ENCODE peak calls at places on chromosomes 2 and 18, in eight cellular contexts. O is amniotic stem cell, M is ureter, U is AG04450, R is ELF-1, C is NCI-H1436 treated with DMSO at 0.1 percent for 48 hours, Z is fibroblast of the aortic adventitia, N is GM10248. F is an unnamed sample.

GRCh38 chr18:39942702-39943101 is 2012.3 kb upstream of the PIK3C3 start:
- DNase-seq in U (no peak), R (no peak), Z (no peak), N (no peak), C (no peak), M (no peak), O (no peak), F (no peak)

GRCh38 chr2:224008702-224009261 is 30.3 kb downstream of the SERPINE2 start:
- DNase-seq in R (peak), C (no peak), O (no peak), M (no peak), Z (peak), U (no peak), N (no peak), F (no peak)

GRCh38 chr2:237262838-237263771 is 150.9 kb downstream of the COL6A3 start:
- DNase-seq in Z (peak), C (no peak), N (no peak), O (no peak), U (no peak), R (no peak), M (no peak), F (no peak)

GRCh38 chr2:97995026-97995733 is 568 bp downstream of the TMEM131 start:
- DNase-seq in U (no peak), N (peak), O (no peak), Z (peak), M (peak), R (peak), C (no peak), F (peak)

GRCh38 chr2:46849741-46850474 is 65.7 kb downstream of the MCFD2 start:
- DNase-seq in U (peak), R (no peak), O (no peak), N (no peak), Z (peak), M (peak), C (no peak), F (peak)

GRCh38 chr2:222451270-222451674 is 26.9 kb downstream of the SGPP2 start:
- DNase-seq in U (no peak), C (no peak), R (no peak), M (no peak), N (peak), Z (no peak), O (no peak), F (no peak)

GRCh38 chr2:219645631-219646527 is 18.4 kb downstream of the SLC4A3 start:
- DNase-seq in O (no peak), N (no peak), R (peak), U (peak), C (no peak), M (peak), Z (peak), F (no peak)

GRCh38 chr2:16885027-16885426 is 219.4 kb upstream of the CYRIA start:
- DNase-seq in Z (no peak), M (no peak), C (no peak), O (no peak), N (no peak), U (no peak), R (no peak), F (no peak)

GRCh38 chr2:130382313-130382917 is 26.6 kb downstream of the PTPN18 start:
- DNase-seq in N (no peak), Z (no peak), U (no peak), O (no peak), C (no peak), M (no peak), R (no peak), F (no peak)

GRCh38 chr2:45199973-45200372 is 190.7 kb upstream of the SIX2 start:
- DNase-seq in C (no peak), O (peak), U (no peak), R (no peak), N (no peak), Z (peak), M (no peak), F (no peak)

GRCh38 chr2:223051580-223052375 is at the start of gene KCNE4:
- DNase-seq in N (no peak), O (no peak), R (peak), U (no peak), M (peak), C (no peak), Z (peak), F (peak)

GRCh38 chr18:9992300-9992987 is 78.6 kb downstream of the VAPA start:
- DNase-seq in U (no peak), R (no peak), O (no peak), M (no peak), C (no peak), Z (no peak), N (no peak), F (no peak)

GRCh38 chr2:50401772-50402653 is 629.9 kb downstream of the NRXN1 start:
- DNase-seq in C (no peak), O (peak), R (peak), Z (peak), M (peak), U (peak), N (peak), F (peak)

GRCh38 chr2:150141241-150142001 is 346.0 kb downstream of the RND3 start:
- DNase-seq in M (no peak), U (no peak), C (peak), Z (no peak), R (no peak), O (no peak), N (no peak), F (no peak)

F was measured in thyroid gland.